ENCODE peak calls at places on chromosomes 11 and 22, in five cellular contexts. M is NT2/D1, G is HepG2, J is H1, U is GM12878. I is an unnamed sample.

GRCh38 chr11:43582024-43582836 is 98.3 kb upstream of the HSD17B12 start:
- DNase-seq in G (no peak), J (no peak), U (no peak), M (no peak), I (no peak)

GRCh38 chr11:122172352-122173073 is 56.5 kb upstream of the BLID start:
- DNase-seq in J (no peak), G (no peak), M (no peak), U (no peak), I (no peak)

GRCh38 chr11:111819161-111820058 is 52.0 kb downstream of the ALG9 start:
- DNase-seq in J (no peak), U (no peak), G (no peak), M (no peak), I (no peak)

GRCh38 chr11:122330466-122330865 is 214.5 kb upstream of the BLID start:
- DNase-seq in M (no peak), J (no peak), G (no peak), U (no peak), I (no peak)

GRCh38 chr11:57277845-57278720 is 41.0 kb upstream of the APLNR start:
- DNase-seq in U (no peak), G (peak), M (peak), J (peak), I (peak)

GRCh38 chr11:84524422-84525051 is 1102.6 kb downstream of the DLG2 start:
- DNase-seq in J (no peak), U (no peak), G (no peak), M (peak), I (no peak)

GRCh38 chr11:40149721-40150120 is 1309.7 kb downstream of the LRRC4C start:
- DNase-seq in M (no peak), U (no peak), G (no peak), J (no peak), I (no peak)

GRCh38 chr11:45847908-45848316 is 637 bp downstream of the CRY2 start:
- DNase-seq in G (peak), U (no peak), M (peak), J (no peak), I (peak)

GRCh38 chr11:133560467-133560866 is 28.2 kb upstream of the OPCML start:
- DNase-seq in U (no peak), J (no peak), M (no peak), G (no peak), I (no peak)

GRCh38 chr11:62484352-62484751 is 62.3 kb downstream of the AHNAK start:
- DNase-seq in U (no peak), M (no peak), J (no peak), G (no peak), I (no peak)

GRCh38 chr11:35218956-35219355 is 80.0 kb downstream of the CD44 start:
- DNase-seq in M (no peak), G (no peak), U (no peak), J (no peak), I (no peak)

GRCh38 chr11:24963879-24964278 is 467.0 kb downstream of the LUZP2 start:
- DNase-seq in M (no peak), G (no peak), U (no peak), J (no peak), I (no peak)

GRCh38 chr22:49298834-49299750 is 528.6 kb downstream of the BRD1 start:
- DNase-seq in J (no peak), U (no peak), M (no peak), G (no peak), I (no peak)

GRCh38 chr11:12195773-12196172 is 85.4 kb downstream of the MICAL2 start:
- DNase-seq in G (no peak), U (no peak), M (no peak), J (no peak), I (no peak)

GRCh38 chr11:33135768-33136443 is 25.4 kb downstream of the CSTF3 start:
- DNase-seq in J (no peak), U (no peak), M (no peak), G (no peak), I (no peak)

GRCh38 chr22:19941365-19942070 is at the start of the genes COMT and TXNRD2:
- DNase-seq in U (no peak), M (peak), J (no peak), G (no peak), I (peak)

GRCh38 chr11:3073029-3073435 is 15.8 kb upstream of the CARS1 start:
- DNase-seq in G (no peak), J (no peak), U (no peak), M (no peak), I (no peak)

GRCh38 chr22:48245119-48245485 is 1482.7 kb downstream of the TBC1D22A start:
- DNase-seq in G (no peak), U (no peak), J (no peak), M (no peak), I (no peak)

GRCh38 chr11:40030867-40031266 is 1428.6 kb downstream of the LRRC4C start:
- DNase-seq in U (no peak), M (peak), G (no peak), J (no peak), I (no peak)

GRCh38 chr11:45333506-45333971 is 47.4 kb upstream of the SYT13 start:
- DNase-seq in M (no peak), U (no peak), G (peak), J (no peak), I (peak)

GRCh38 chr11:35907648-35908431 is 36.0 kb upstream of the LDLRAD3 start:
- DNase-seq in M (no peak), J (no peak), G (no peak), U (peak), I (no peak)

GRCh38 chr11:119787074-119787461 is 58.1 kb upstream of the NECTIN1 start:
- DNase-seq in U (no peak), G (no peak), J (no peak), M (no peak), I (no peak)

GRCh38 chr11:61972112-61972795 is 4.8 kb upstream of the FTH1 start:
- DNase-seq in G (no peak), M (no peak), J (no peak), U (no peak), I (no peak)

GRCh38 chr22:22576244-22576988 is 17.4 kb upstream of the PRAME start:
- DNase-seq in J (no peak), U (no peak), G (peak), M (peak), I (peak)

GRCh38 chr11:95831198-95831883 is 41.0 kb downstream of the CEP57 start:
- DNase-seq in U (no peak), M (no peak), G (no peak), J (no peak), I (no peak)

GRCh38 chr11:33790088-33790487 is 15.8 kb upstream of the FBXO3 start:
- DNase-seq in M (no peak), J (no peak), U (no peak), G (no peak), I (no peak)

GRCh38 chr11:79449040-79449439 is 8.2 kb upstream of the TENM4 start:
- DNase-seq in G (no peak), M (no peak), U (no peak), J (no peak), I (no peak)

GRCh38 chr11:125464671-125465070 is 31.4 kb downstream of the FEZ1 start:
- DNase-seq in J (no peak), M (no peak), U (no peak), G (no peak), I (no peak)

GRCh38 chr22:38461414-38462081 is 6.3 kb upstream of the KDELR3 start:
- DNase-seq in G (peak), U (no peak), M (peak), J (peak), I (peak)

GRCh38 chr11:33478111-33478573 is 221.0 kb downstream of the HIPK3 start:
- DNase-seq in G (peak), U (peak), M (no peak), J (no peak), I (no peak)

GRCh38 chr11:122207921-122208764 is 92.1 kb upstream of the BLID start:
- DNase-seq in M (no peak), G (no peak), U (no peak), J (no peak), I (no peak)

GRCh38 chr11:78046486-78046854 is 17.2 kb upstream of the THRSP start:
- DNase-seq in J (no peak), U (no peak), M (no peak), G (no peak), I (no peak)

GRCh38 chr11:125112235-125112604 is 794 bp upstream of the TMEM218 start:
- DNase-seq in J (no peak), U (no peak), M (no peak), G (no peak), I (no peak)

GRCh38 chr11:126185200-126186030 is 26.0 kb downstream of the RPUSD4 start:
- DNase-seq in J (no peak), U (no peak), M (no peak), G (peak), I (no peak)

DNA sequence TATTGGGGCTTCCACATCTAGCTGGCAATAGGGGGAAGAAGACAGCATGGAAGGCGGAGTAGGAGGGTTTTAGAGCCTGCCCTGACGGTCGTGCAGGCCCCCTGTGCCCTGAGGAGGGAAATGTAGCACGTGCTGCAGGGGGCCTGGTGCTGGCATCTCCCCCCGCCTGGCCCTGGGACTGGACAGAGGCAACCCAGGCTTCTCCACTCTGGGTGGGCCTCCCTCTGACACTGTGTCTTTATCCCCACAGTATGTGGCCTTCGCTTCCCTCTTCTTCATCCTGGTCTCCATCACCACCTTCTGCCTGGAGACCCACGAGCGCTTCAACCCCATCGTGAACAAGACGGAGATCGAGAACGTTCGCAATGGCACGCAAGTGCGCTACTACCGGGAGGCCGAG is 36.8 kb downstream of the KCNC1 start:
- DNase-seq in J (no peak), M (no peak), G (no peak), U (no peak), I (no peak)
- TF ChIP-seq SUZ12 in J (no peak), M (no peak), G (no peak), U (no peak), I (no peak)

GRCh38 chr11:9158898-9159391 is 67.5 kb upstream of the SCUBE2 start:
- DNase-seq in J (no peak), U (no peak), G (no peak), M (no peak), I (no peak)
- TF ChIP-seq SUZ12 in J (no peak), U (no peak), G (no peak), M (no peak), I (no peak)

GRCh38 chr11:63933459-63933858 is 5.3 kb upstream of the NAA40 start:
- DNase-seq in J (no peak), M (no peak), G (no peak), U (no peak), I (no peak)
- TF ChIP-seq SUZ12 in J (no peak), M (no peak), G (no peak), U (no peak), I (no peak)

GRCh38 chr11:4680341-4680740 is 17.3 kb downstream of the OR51E2 start:
- DNase-seq in U (no peak), J (no peak), M (no peak), G (no peak), I (no peak)
- TF ChIP-seq SUZ12 in U (no peak), J (no peak), M (no peak), G (no peak), I (no peak)

GRCh38 chr11:128473631-128474030 is 113.7 kb downstream of the ETS1 start:
- DNase-seq in J (no peak), M (no peak), U (peak), G (no peak), I (no peak)
- TF ChIP-seq SUZ12 in J (no peak), M (no peak), U (no peak), G (no peak), I (no peak)

I was measured in HEK293T.